ENCODE peak calls at places on chromosomes 13 and 19, in four cellular contexts. R is K562, X is GM12878, B is HepG2. F is an unnamed sample.
A peak's percentile ranks its signal among the peaks of the same experiment; 100 is the strongest.

GRCh38 chr13:40613192-40613818 is 53.1 kb downstream of the FOXO1 start:
- DNase-seq in R (no peak), X (peak; percentile 64), B (no peak), F (no peak)

GRCh38 chr13:40966298-40966697 is 52.8 kb downstream of the ELF1 start:
- DNase-seq in R (no peak), X (no peak), B (no peak), F (no peak)

GRCh38 chr19:49331616-49332055 is 3.6 kb upstream of the CD37 start:
- DNase-seq in R (peak; percentile 73), X (peak; percentile 81), B (peak; percentile 86), F (peak; percentile 74)

GRCh38 chr13:61339054-61339621 is 76.5 kb downstream of the PCDH20 start:
- DNase-seq in R (no peak), X (no peak), B (no peak), F (peak; percentile 14)

GRCh38 chr13:113499936-113500335 is 9.4 kb upstream of the DCUN1D2 start:
- DNase-seq in R (no peak), X (no peak), B (no peak), F (no peak)

GRCh38 chr19:3322199-3322978 is 44.0 kb upstream of the NFIC start:
- DNase-seq in R (no peak), X (no peak), B (no peak), F (no peak)

GRCh38 chr19:38831142-38831605 is 420 bp downstream of the ECH1 start:
- DNase-seq in R (no peak), X (no peak), B (peak; percentile 87), F (peak; percentile 57)

GRCh38 chr13:24910502-24911134 is 146.6 kb downstream of the RNF17 start:
- DNase-seq in R (no peak), X (no peak), B (no peak), F (no peak)

GRCh38 chr19:41085748-41086415 is 2.4 kb upstream of the CYP2A13 start:
- DNase-seq in R (no peak), X (no peak), B (no peak), F (no peak)

GRCh38 chr13:33678906-33679657 is 138.9 kb upstream of the RFC3 start:
- DNase-seq in R (peak; percentile 5), X (peak; percentile 98), B (peak; percentile 97), F (peak; percentile 1)

GRCh38 chr19:33199441-33200265 is 5.5 kb downstream of the LRP3 start:
- DNase-seq in R (no peak), X (no peak), B (no peak), F (no peak)

GRCh38 chr13:54402495-54402894 is 1373.9 kb downstream of the OLFM4 start:
- DNase-seq in R (no peak), X (no peak), B (no peak), F (no peak)

GRCh38 chr19:11268783-11269267 is 6.5 kb upstream of the DOCK6 start:
- DNase-seq in R (peak; percentile 38), X (no peak), B (peak; percentile 60), F (no peak)

DNA sequence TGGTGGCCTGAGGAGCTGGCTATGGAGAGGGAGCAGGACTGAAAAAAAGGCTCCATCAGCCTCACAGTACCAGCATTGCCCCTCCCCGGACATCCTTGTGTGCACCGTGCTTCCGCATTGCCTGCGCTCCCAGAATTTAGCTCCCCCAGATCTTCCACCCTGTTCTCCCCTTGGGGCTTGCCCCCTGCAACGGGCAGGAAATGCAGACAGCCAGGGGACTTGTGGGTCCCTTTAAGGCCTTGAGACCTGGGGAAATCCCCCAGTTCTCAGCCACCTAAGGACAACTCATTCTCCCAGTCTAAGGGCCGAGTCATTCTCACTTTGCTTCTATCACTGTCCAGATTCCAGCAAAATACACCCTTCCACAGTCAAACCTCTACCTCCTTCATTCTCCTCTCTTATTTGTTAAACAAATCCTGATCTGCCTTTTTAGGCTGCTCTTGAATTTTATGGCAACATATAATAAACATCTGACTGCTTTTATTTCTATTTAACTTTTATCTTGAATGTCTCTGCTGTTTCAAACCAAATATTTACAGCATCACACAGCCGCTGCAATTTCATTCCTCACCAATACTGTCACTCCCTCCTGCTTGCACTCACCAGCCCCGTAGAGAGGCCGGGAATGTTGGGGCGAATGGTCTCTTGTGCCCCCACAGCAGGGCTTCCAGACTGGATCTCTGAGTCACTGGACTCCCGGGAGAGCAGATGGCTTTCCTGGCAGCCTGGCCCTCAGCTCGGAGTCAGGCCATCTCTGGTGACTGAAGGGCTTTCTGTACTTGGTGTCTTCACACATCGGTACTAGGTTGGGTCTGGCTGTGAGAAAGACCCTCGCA is 221.9 kb downstream of the TSHZ3 start:
- DNase-seq in R (no peak), X (no peak), B (no peak), F (no peak)
- TF ChIP-seq JUNB in R (no peak), X (no peak), B (no peak), F (no peak)

GRCh38 chr13:111590796-111591195 is 270.4 kb downstream of the TEX29 start:
- DNase-seq in R (no peak), X (no peak), B (no peak), F (no peak)
- TF ChIP-seq CREB1 in R (no peak), X (no peak), B (no peak), F (no peak)

GRCh38 chr19:42193294-42193693 is 24.2 kb downstream of the DEDD2 start:
- DNase-seq in R (no peak), X (no peak), B (no peak), F (no peak)

GRCh38 chr19:42189133-42189532 is 28.3 kb downstream of the DEDD2 start:
- DNase-seq in R (no peak), X (no peak), B (no peak), F (no peak)

GRCh38 chr19:42193706-42194105 is 23.8 kb downstream of the DEDD2 start:
- DNase-seq in R (no peak), X (no peak), B (no peak), F (no peak)

GRCh38 chr19:42188665-42189064 is 28.8 kb downstream of the DEDD2 start:
- DNase-seq in R (no peak), X (no peak), B (no peak), F (no peak)

DNA sequence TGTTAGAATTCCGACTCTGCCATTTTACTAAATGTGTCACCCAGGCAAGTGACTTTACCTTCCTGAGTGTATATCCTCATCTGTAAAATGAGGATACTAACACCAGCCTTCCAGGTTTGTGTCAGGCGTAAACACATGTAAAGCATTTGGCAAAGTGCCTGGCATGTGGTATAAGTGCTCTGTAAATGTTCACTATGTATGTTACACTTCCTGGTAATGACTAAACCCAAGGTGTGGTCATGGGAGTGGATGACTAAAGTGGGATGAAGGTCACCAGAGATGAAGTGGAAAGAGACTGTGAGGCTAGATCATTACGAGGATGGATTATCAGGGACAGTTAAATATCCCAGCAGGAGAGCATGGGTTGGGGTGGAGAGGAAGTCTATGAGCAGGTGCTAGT is 25.6 kb downstream of the DEDD2 start:
- DNase-seq in R (no peak), X (no peak), B (peak; percentile 36), F (no peak)
- TF ChIP-seq JUNB in R (no peak), X (no peak), B (no peak), F (no peak)

GRCh38 chr19:5047251-5047935 is 78.5 kb downstream of the KDM4B start:
- DNase-seq in R (no peak), X (no peak), B (no peak), F (no peak)

GRCh38 chr19:5045015-5045414 is 76.1 kb downstream of the KDM4B start:
- DNase-seq in R (no peak), X (no peak), B (no peak), F (no peak)

GRCh38 chr19:5048091-5048726 is 79.3 kb downstream of the KDM4B start:
- DNase-seq in R (peak; percentile 92), X (no peak), B (peak; percentile 27), F (peak; percentile 86)

GRCh38 chr19:5045956-5046338 is 77.0 kb downstream of the KDM4B start:
- DNase-seq in R (no peak), X (no peak), B (no peak), F (no peak)

DNA sequence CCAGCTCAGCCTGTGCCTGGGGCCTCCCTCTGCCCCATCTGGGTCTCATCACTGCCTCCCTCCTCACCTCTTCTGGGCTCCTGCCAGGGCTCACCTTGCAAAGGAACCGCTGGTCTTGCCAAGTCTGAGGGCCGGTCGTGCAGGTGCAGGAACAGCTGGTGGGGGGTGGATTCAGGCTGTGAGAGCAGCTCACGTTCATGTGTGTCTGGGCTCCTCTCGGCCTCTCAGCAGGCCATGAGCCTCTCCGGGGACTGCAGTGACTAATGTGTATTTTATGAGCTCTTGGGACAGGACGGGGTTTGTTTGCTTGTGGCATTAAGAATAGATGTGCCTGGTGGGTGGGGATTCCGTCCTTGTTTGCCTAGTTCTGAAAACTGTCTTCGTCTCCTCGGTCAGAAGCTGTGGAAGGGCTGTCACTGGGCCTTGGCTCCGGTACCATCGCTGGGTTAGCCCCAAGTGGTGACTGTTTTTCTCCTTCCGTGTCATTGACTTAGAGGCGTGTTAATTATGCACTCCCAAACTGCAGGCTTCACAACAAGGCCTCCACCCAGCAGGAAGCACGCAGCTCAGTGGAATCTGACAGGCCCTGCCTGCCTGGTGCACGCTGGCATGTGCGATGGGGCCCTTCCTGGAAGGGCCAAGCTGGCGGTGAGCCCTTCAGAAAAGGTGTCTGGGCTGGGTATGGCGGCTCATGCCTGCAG is 77.6 kb downstream of the KDM4B start:
- DNase-seq in R (no peak), X (no peak), B (peak; percentile 87), F (no peak)
- TF ChIP-seq CREB1 in R (no peak), X (no peak), B (no peak), F (no peak)

DNA sequence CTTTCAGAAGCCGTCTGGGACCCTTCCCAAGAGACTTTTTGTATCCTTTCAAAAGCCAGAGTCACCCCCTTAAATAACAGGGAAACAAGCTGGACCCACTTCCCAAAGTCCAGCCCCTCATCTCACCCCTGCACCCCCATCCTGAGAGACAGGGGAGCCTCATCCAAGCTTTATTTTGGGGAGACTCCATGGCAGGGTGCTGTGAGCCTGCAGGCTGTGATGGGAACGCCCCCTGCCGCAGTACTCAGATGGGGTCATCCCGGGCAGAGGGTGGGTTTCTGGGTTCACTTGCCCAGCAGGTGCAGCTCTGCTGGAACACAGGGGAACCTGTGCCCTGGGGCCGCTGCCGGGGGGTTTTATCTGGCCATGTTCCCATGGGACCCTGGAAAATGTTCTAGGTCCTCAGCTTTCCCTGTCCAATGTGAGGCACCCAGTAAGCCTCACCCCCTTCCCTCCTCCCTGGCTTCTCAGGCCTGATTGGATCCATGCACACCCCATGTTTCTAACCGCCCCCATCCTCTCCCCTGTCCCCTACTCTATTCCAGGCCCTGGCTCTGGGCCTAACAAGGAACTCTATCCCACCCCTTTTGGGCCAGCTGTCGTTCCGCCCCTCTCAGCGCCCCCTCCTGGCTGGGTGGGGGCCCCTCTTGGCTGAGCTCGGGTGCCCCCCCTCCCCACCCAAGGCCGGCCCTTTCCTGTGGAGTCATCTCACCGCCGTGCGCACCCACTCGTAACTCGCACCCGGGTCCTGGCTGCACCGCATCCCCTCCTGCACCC is 1.0 kb downstream of the HIF3A start:
- DNase-seq in R (peak; percentile 54), X (no peak), B (no peak), F (no peak)
- TF ChIP-seq JUNB in R (no peak), X (no peak), B (no peak), F (no peak)

DNA sequence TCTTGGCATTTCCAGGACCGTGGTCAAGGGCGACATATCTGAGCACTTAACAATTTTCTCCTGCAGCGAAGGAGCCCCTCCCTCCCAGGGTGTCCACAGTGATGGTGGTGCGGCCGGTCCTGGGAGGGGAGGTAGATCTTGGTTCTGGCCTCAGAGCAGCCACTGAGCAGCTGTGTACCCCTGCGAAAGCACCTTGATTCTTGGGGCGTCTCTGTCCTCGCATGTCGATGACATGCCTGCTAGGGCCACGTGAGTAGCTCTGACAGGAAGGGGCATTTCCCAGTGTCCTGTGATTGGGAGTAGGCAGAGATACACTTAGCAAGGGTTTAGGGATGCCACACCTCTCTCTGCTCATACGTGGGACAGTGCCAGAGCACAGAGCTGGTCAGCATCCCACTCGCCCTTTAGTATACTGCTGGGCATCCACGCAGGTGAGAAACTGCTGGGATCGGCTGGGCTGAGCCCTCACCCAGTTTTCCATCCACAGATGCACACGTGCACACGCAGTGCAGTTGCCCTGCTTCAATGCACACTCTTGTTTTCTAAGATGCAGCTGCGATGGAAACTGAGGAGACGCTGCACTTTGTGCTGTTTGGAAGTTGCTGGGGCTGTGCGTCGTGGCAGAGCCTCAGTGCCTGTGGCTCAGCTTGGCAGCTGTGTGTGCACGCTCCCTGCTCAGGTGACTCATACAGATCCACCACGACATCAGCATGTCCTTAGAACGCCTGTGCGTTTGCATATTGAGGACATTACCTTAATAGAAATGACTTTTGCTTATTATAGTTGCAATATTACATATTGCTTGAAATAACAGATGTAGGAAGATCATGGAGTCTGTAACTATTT is 66.8 kb downstream of the TEX29 start:
- DNase-seq in R (no peak), X (no peak), B (no peak), F (no peak)
- TF ChIP-seq CREB1 in R (no peak), X (no peak), B (no peak), F (no peak)